ENCODE peak calls at places on chromosomes 12 and 14, in ten cellular contexts. One of them, this sample, is unnamed.
A peak's percentile ranks its signal among the peaks of the same experiment; 100 is the strongest.

GRCh38 chr14:52703225-52703624 is 3.8 kb upstream of the PSMC6 start:
- DNase-seq in GM23338: no peak
- DNase-seq in cardiac fibroblast: peak; percentile 97
- DNase-seq in osteocyte: no peak
- DNase-seq in neural crest cell: no peak
- DNase-seq in fibroblast of mammary gland: peak; percentile 98
- DNase-seq in natural killer cell: no peak
- DNase-seq in AG09309: peak; percentile 90
- DNase-seq in lower leg skin: no peak
- DNase-seq in kidney epithelial cell: peak; percentile 57
- DNase-seq in this sample: no peak

GRCh38 chr12:122184522-122184921 is 1.6 kb downstream of the LRRC43 start:
- DNase-seq in kidney epithelial cell: no peak
- DNase-seq in fibroblast of mammary gland: no peak
- DNase-seq in natural killer cell: peak; percentile 39
- DNase-seq in GM23338: no peak
- DNase-seq in cardiac fibroblast: no peak
- DNase-seq in osteocyte: no peak
- DNase-seq in AG09309: no peak
- DNase-seq in lower leg skin: no peak
- DNase-seq in neural crest cell: no peak
- DNase-seq in this sample: no peak

GRCh38 chr14:83976223-83976770 is 1553.6 kb upstream of the FLRT2 start:
- DNase-seq in lower leg skin: no peak
- DNase-seq in GM23338: no peak
- DNase-seq in cardiac fibroblast: no peak
- DNase-seq in neural crest cell: no peak
- DNase-seq in AG09309: no peak
- DNase-seq in kidney epithelial cell: no peak
- DNase-seq in natural killer cell: no peak
- DNase-seq in osteocyte: no peak
- DNase-seq in fibroblast of mammary gland: no peak
- DNase-seq in this sample: no peak

GRCh38 chr12:26700430-26700829 is 132.6 kb downstream of the ITPR2 start:
- DNase-seq in neural crest cell: no peak
- DNase-seq in kidney epithelial cell: no peak
- DNase-seq in GM23338: no peak
- DNase-seq in AG09309: no peak
- DNase-seq in cardiac fibroblast: no peak
- DNase-seq in natural killer cell: no peak
- DNase-seq in fibroblast of mammary gland: peak; percentile 44
- DNase-seq in osteocyte: no peak
- DNase-seq in lower leg skin: no peak
- DNase-seq in this sample: no peak

GRCh38 chr14:57057803-57058202 is 210.9 kb downstream of the EXOC5 start:
- DNase-seq in cardiac fibroblast: no peak
- DNase-seq in lower leg skin: no peak
- DNase-seq in GM23338: no peak
- DNase-seq in neural crest cell: no peak
- DNase-seq in kidney epithelial cell: no peak
- DNase-seq in fibroblast of mammary gland: no peak
- DNase-seq in AG09309: no peak
- DNase-seq in natural killer cell: no peak
- DNase-seq in osteocyte: no peak
- DNase-seq in this sample: no peak

GRCh38 chr12:121446760-121447159 is 46.8 kb downstream of the RNF34 start:
- DNase-seq in osteocyte: no peak
- DNase-seq in lower leg skin: no peak
- DNase-seq in kidney epithelial cell: no peak
- DNase-seq in fibroblast of mammary gland: peak; percentile 35
- DNase-seq in neural crest cell: no peak
- DNase-seq in natural killer cell: no peak
- DNase-seq in AG09309: no peak
- DNase-seq in cardiac fibroblast: no peak
- DNase-seq in GM23338: no peak
- DNase-seq in this sample: no peak

GRCh38 chr14:75258079-75258802 is 20.4 kb upstream of the FOS start:
- DNase-seq in cardiac fibroblast: peak; percentile 90
- DNase-seq in AG09309: no peak
- DNase-seq in kidney epithelial cell: no peak
- DNase-seq in natural killer cell: no peak
- DNase-seq in neural crest cell: no peak
- DNase-seq in GM23338: no peak
- DNase-seq in osteocyte: no peak
- DNase-seq in lower leg skin: peak; percentile 94
- DNase-seq in fibroblast of mammary gland: peak; percentile 73
- DNase-seq in this sample: no peak

GRCh38 chr12:93200291-93200917 is 177.3 kb upstream of the NUDT4 start:
- DNase-seq in neural crest cell: no peak
- DNase-seq in cardiac fibroblast: peak; percentile 33
- DNase-seq in kidney epithelial cell: no peak
- DNase-seq in fibroblast of mammary gland: peak; percentile 30
- DNase-seq in natural killer cell: no peak
- DNase-seq in GM23338: no peak
- DNase-seq in osteocyte: no peak
- DNase-seq in lower leg skin: no peak
- DNase-seq in AG09309: no peak
- DNase-seq in this sample: no peak

GRCh38 chr12:93862424-93862823 is 185.2 kb downstream of the CRADD start:
- DNase-seq in osteocyte: no peak
- DNase-seq in GM23338: no peak
- DNase-seq in AG09309: no peak
- DNase-seq in lower leg skin: no peak
- DNase-seq in neural crest cell: no peak
- DNase-seq in cardiac fibroblast: peak; percentile 37
- DNase-seq in fibroblast of mammary gland: peak; percentile 55
- DNase-seq in kidney epithelial cell: no peak
- DNase-seq in natural killer cell: no peak
- DNase-seq in this sample: no peak

GRCh38 chr12:27277846-27278260 is 33.8 kb downstream of the STK38L start:
- DNase-seq in fibroblast of mammary gland: peak; percentile 93
- DNase-seq in GM23338: peak; percentile 59
- DNase-seq in AG09309: peak; percentile 63
- DNase-seq in osteocyte: no peak
- DNase-seq in cardiac fibroblast: peak; percentile 92
- DNase-seq in natural killer cell: no peak
- DNase-seq in kidney epithelial cell: no peak
- DNase-seq in neural crest cell: no peak
- DNase-seq in lower leg skin: no peak
- DNase-seq in this sample: no peak

GRCh38 chr14:70827366-70828151 is 18.2 kb upstream of the MAP3K9 start:
- DNase-seq in fibroblast of mammary gland: peak; percentile 50
- DNase-seq in neural crest cell: no peak
- DNase-seq in AG09309: peak; percentile 25
- DNase-seq in GM23338: no peak
- DNase-seq in natural killer cell: no peak
- DNase-seq in cardiac fibroblast: no peak
- DNase-seq in lower leg skin: peak; percentile 5
- DNase-seq in kidney epithelial cell: no peak
- DNase-seq in osteocyte: no peak
- DNase-seq in this sample: no peak
- TF ChIP-seq CTCF in fibroblast of mammary gland: peak; percentile 11
- TF ChIP-seq CTCF in neural crest cell: no peak
- TF ChIP-seq CTCF in AG09309: peak; percentile 26
- TF ChIP-seq CTCF in GM23338: peak; percentile 15
- TF ChIP-seq CTCF in natural killer cell: no peak
- TF ChIP-seq CTCF in cardiac fibroblast: no peak
- TF ChIP-seq CTCF in lower leg skin: no peak
- TF ChIP-seq CTCF in kidney epithelial cell: no peak
- TF ChIP-seq CTCF in osteocyte: peak; percentile 23
- TF ChIP-seq CTCF in this sample: no peak

GRCh38 chr12:45216983-45217485 is 1.1 kb downstream of the ANO6 start:
- DNase-seq in kidney epithelial cell: no peak
- DNase-seq in AG09309: no peak
- DNase-seq in neural crest cell: no peak
- DNase-seq in lower leg skin: no peak
- DNase-seq in cardiac fibroblast: no peak
- DNase-seq in fibroblast of mammary gland: peak; percentile 22
- DNase-seq in GM23338: no peak
- DNase-seq in osteocyte: no peak
- DNase-seq in natural killer cell: no peak
- DNase-seq in this sample: no peak
- TF ChIP-seq CTCF in kidney epithelial cell: no peak
- TF ChIP-seq CTCF in AG09309: no peak
- TF ChIP-seq CTCF in neural crest cell: no peak
- TF ChIP-seq CTCF in lower leg skin: no peak
- TF ChIP-seq CTCF in cardiac fibroblast: no peak
- TF ChIP-seq CTCF in fibroblast of mammary gland: no peak
- TF ChIP-seq CTCF in GM23338: no peak
- TF ChIP-seq CTCF in osteocyte: no peak
- TF ChIP-seq CTCF in natural killer cell: no peak
- TF ChIP-seq CTCF in this sample: no peak

GRCh38 chr12:128844031-128844635 is 9.1 kb upstream of the GLT1D1 start:
- DNase-seq in cardiac fibroblast: no peak
- DNase-seq in GM23338: peak; percentile 63
- DNase-seq in lower leg skin: no peak
- DNase-seq in neural crest cell: no peak
- DNase-seq in AG09309: no peak
- DNase-seq in natural killer cell: no peak
- DNase-seq in fibroblast of mammary gland: no peak
- DNase-seq in osteocyte: no peak
- DNase-seq in kidney epithelial cell: no peak
- DNase-seq in this sample: no peak
- TF ChIP-seq CTCF in cardiac fibroblast: no peak
- TF ChIP-seq CTCF in GM23338: peak; percentile 36
- TF ChIP-seq CTCF in lower leg skin: no peak
- TF ChIP-seq CTCF in neural crest cell: peak; percentile 40
- TF ChIP-seq CTCF in AG09309: no peak
- TF ChIP-seq CTCF in natural killer cell: no peak
- TF ChIP-seq CTCF in fibroblast of mammary gland: no peak
- TF ChIP-seq CTCF in osteocyte: no peak
- TF ChIP-seq CTCF in kidney epithelial cell: no peak
- TF ChIP-seq CTCF in this sample: peak; percentile 42

DNA sequence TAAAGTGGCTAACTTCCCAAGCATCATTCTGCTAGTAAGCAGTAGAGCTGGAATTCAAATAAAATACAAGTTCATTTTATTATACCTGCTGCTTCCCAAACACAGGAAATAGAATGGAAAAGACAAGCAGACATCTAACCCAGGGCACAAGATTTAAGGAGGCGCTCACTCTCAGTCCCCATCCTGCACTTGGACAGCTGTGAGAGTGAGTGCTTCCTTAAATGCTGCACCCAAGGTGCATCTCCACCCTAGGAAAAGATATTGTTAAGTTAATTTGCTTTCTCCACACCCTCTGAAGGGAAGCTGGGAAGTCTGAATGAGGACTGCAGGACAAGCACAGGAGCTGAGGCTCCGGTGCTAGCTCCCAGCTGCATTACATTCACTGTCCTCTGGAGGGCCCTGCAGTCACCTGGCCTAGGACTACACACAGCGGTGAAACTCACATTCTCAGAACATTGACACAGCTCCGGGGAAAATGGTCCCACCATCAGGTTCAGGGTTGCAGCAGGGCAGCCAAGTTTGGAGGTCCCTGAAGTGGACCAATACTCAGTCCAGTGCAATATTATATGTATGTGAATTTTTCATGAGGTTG is 14.2 kb downstream of the HEBP1 start:
- DNase-seq in GM23338: peak; percentile 91
- DNase-seq in cardiac fibroblast: peak; percentile 45
- DNase-seq in lower leg skin: no peak
- DNase-seq in natural killer cell: no peak
- DNase-seq in neural crest cell: no peak
- DNase-seq in kidney epithelial cell: no peak
- DNase-seq in fibroblast of mammary gland: peak; percentile 40
- DNase-seq in AG09309: no peak
- DNase-seq in osteocyte: no peak
- DNase-seq in this sample: no peak
- TF ChIP-seq CTCF in GM23338: peak; percentile 85
- TF ChIP-seq CTCF in cardiac fibroblast: peak; percentile 69
- TF ChIP-seq CTCF in lower leg skin: no peak
- TF ChIP-seq CTCF in natural killer cell: peak; percentile 37
- TF ChIP-seq CTCF in neural crest cell: peak; percentile 65
- TF ChIP-seq CTCF in kidney epithelial cell: peak; percentile 52
- TF ChIP-seq CTCF in fibroblast of mammary gland: peak; percentile 59
- TF ChIP-seq CTCF in AG09309: peak; percentile 61
- TF ChIP-seq CTCF in osteocyte: peak; percentile 49
- TF ChIP-seq CTCF in this sample: peak; percentile 68

GRCh38 chr14:92121670-92122350 is at the start of the genes CPSF2 and NDUFB1:
- DNase-seq in GM23338: peak; percentile 88
- DNase-seq in natural killer cell: peak; percentile 84
- DNase-seq in neural crest cell: peak; percentile 76
- DNase-seq in fibroblast of mammary gland: peak; percentile 65
- DNase-seq in AG09309: no peak
- DNase-seq in kidney epithelial cell: no peak
- DNase-seq in lower leg skin: peak; percentile 96
- DNase-seq in cardiac fibroblast: peak; percentile 83
- DNase-seq in osteocyte: peak; percentile 93
- DNase-seq in this sample: peak; percentile 66
- TF ChIP-seq CTCF in GM23338: no peak
- TF ChIP-seq CTCF in natural killer cell: no peak
- TF ChIP-seq CTCF in neural crest cell: no peak
- TF ChIP-seq CTCF in fibroblast of mammary gland: no peak
- TF ChIP-seq CTCF in AG09309: no peak
- TF ChIP-seq CTCF in kidney epithelial cell: no peak
- TF ChIP-seq CTCF in lower leg skin: no peak
- TF ChIP-seq CTCF in cardiac fibroblast: no peak
- TF ChIP-seq CTCF in osteocyte: no peak
- TF ChIP-seq CTCF in this sample: no peak

This sample was measured in progenitor cell of endocrine pancreas.